ENCODE peak calls at places on chromosome 11, in nine cellular contexts. E is AG09319; K is H54; X is NCI-H1417 treated with DMSO at 0.1 percent for 48 hours; R is LoVo; B is ACHN; I is Right ventricle myocardium superior; U is stimulated activated CD4-positive, alpha-beta T cell treated with anti-CD3 and anti-CD28 coated beads, Interleukin-15, amount 100 ng/mL, for 24 hours; D is sciatic nerve. A is an unnamed sample.

GRCh38 chr11:66983275-66983924 is 8.3 kb downstream of the C11orf86 start:
- DNase-seq in K (no peak), E (no peak), I (no peak), U (no peak), R (no peak), X (no peak), B (no peak), D (no peak), A (no peak)

GRCh38 chr11:61392991-61393595 is 706 bp downstream of the TMEM216 start:
- DNase-seq in X (no peak), I (no peak), R (no peak), U (no peak), E (no peak), K (no peak), D (no peak), B (peak), A (no peak)

GRCh38 chr11:106463154-106463553 is 385.7 kb downstream of the AASDHPPT start:
- DNase-seq in I (no peak), X (no peak), D (no peak), K (no peak), B (no peak), R (no peak), U (no peak), E (no peak), A (no peak)

GRCh38 chr11:5698281-5698680 is 8.7 kb downstream of the TRIM22 start:
- DNase-seq in B (no peak), I (no peak), R (no peak), D (no peak), E (no peak), K (no peak), U (no peak), X (no peak), A (no peak)

GRCh38 chr11:108938604-108939003 is 273.7 kb downstream of the DDX10 start:
- DNase-seq in B (no peak), R (no peak), E (no peak), D (no peak), U (no peak), I (no peak), X (no peak), K (no peak), A (no peak)

GRCh38 chr11:102279641-102280170 is 37.6 kb upstream of the BIRC3 start:
- DNase-seq in D (no peak), K (no peak), X (no peak), R (peak), E (peak), U (peak), I (no peak), B (peak), A (no peak)

GRCh38 chr11:100681064-100681502 is 6.0 kb upstream of the ARHGAP42 start:
- DNase-seq in U (no peak), D (peak), E (no peak), R (peak), X (peak), K (no peak), B (no peak), I (peak), A (no peak)

GRCh38 chr11:4071828-4072421 is 22.7 kb upstream of the RRM1 start:
- DNase-seq in E (no peak), K (no peak), I (no peak), D (no peak), B (no peak), X (no peak), R (no peak), U (no peak), A (no peak)

GRCh38 chr11:70790671-70791300 is 392.5 kb downstream of the CTTN start:
- DNase-seq in E (no peak), K (no peak), D (no peak), R (no peak), U (no peak), X (no peak), B (no peak), I (no peak), A (no peak)

GRCh38 chr11:13384837-13385417 is 78.1 kb downstream of the BTBD10 start:
- DNase-seq in D (no peak), X (no peak), R (peak), I (no peak), B (peak), K (no peak), U (peak), E (peak), A (no peak)